ENCODE peak calls at places on chromosomes 4 and X, in six cellular contexts. I, J, D, U, A and Z are unnamed samples.

GRCh38 chrX:131588995-131589394 is 45.1 kb downstream of the OR13H1 start:
- DNase-seq in I (no peak), J (no peak), D (no peak), U (no peak), A (no peak), Z (no peak)

GRCh38 chr4:125703443-125703842 is 388.7 kb downstream of the FAT4 start:
- DNase-seq in I (no peak), J (peak), D (no peak), U (no peak), A (no peak), Z (no peak)

GRCh38 chr4:95641571-95641970 is 92.8 kb upstream of the UNC5C start:
- DNase-seq in I (no peak), J (no peak), D (no peak), U (no peak), A (no peak), Z (no peak)

GRCh38 chr4:38526412-38526811 is 137.6 kb upstream of the KLF3 start:
- DNase-seq in I (no peak), J (no peak), D (no peak), U (no peak), A (no peak), Z (no peak)

GRCh38 chrX:72158773-72159172 is 22.8 kb upstream of the PIN4 start:
- DNase-seq in I (no peak), J (no peak), D (no peak), U (no peak), A (no peak), Z (no peak)

GRCh38 chr4:120071192-120071795 is 4.6 kb upstream of the MAD2L1 start:
- DNase-seq in I (peak), J (peak), D (no peak), U (no peak), A (peak), Z (peak)

GRCh38 chr4:41405464-41405863 is 132.5 kb upstream of the LIMCH1 start:
- DNase-seq in I (no peak), J (no peak), D (no peak), U (no peak), A (no peak), Z (no peak)

GRCh38 chr4:146545102-146545501 is 23.4 kb upstream of the SLC10A7 start:
- DNase-seq in I (no peak), J (peak), D (no peak), U (no peak), A (no peak), Z (no peak)

GRCh38 chrX:34875204-34875603 is 67.4 kb upstream of the FAM47B start:
- DNase-seq in I (no peak), J (peak), D (no peak), U (no peak), A (no peak), Z (no peak)